ENCODE peak calls at places on chromosomes 7 and 10, in six cellular contexts. E, F, D, C, A and N are unnamed samples.

GRCh38 chr7:151028131-151028947 is at the start of gene ABCB8:
- DNase-seq in D (peak), A (peak), F (peak), E (peak), C (peak), N (peak)

GRCh38 chr10:48545462-48546145 is 59.3 kb downstream of the ARHGAP22 start:
- DNase-seq in E (no peak), F (no peak), A (no peak), C (no peak), D (no peak), N (no peak)

GRCh38 chr10:3902054-3902808 is 117.2 kb upstream of the KLF6 start:
- DNase-seq in F (no peak), E (peak), D (no peak), C (peak), A (peak), N (no peak)

GRCh38 chr10:49419005-49419404 is 23.1 kb upstream of the DRGX start:
- DNase-seq in F (no peak), D (no peak), E (no peak), C (no peak), A (no peak), N (no peak)

GRCh38 chr7:103636153-103636552 is 190.1 kb upstream of the SLC26A5 start:
- DNase-seq in A (no peak), F (no peak), E (peak), C (peak), D (no peak), N (no peak)

GRCh38 chr10:132836248-132836831 is 50.4 kb upstream of the NKX6-2 start:
- DNase-seq in C (peak), D (peak), A (no peak), E (no peak), F (peak), N (no peak)

GRCh38 chr7:96870201-96870600 is 135.2 kb upstream of the DLX6 start:
- DNase-seq in C (peak), F (no peak), D (no peak), A (no peak), E (no peak), N (no peak)

GRCh38 chr10:102621418-102622325 is 22.6 kb upstream of the TRIM8 start:
- DNase-seq in D (peak), E (no peak), A (peak), F (no peak), C (peak), N (no peak)

GRCh38 chr10:120508393-120508792 is 51.4 kb downstream of the PLPP4 start:
- DNase-seq in E (no peak), D (no peak), F (no peak), A (no peak), C (peak), N (no peak)

GRCh38 chr10:84348431-84348830 is 20.0 kb downstream of the CCSER2 start:
- DNase-seq in F (no peak), C (peak), A (no peak), D (no peak), E (no peak), N (no peak)

GRCh38 chr10:114872519-114873087 is 51.0 kb downstream of the FHIP2A start:
- DNase-seq in F (no peak), A (no peak), C (no peak), E (no peak), D (no peak), N (no peak)

GRCh38 chr7:140475747-140476333 is 3.5 kb downstream of the MKRN1 start:
- DNase-seq in F (no peak), E (peak), A (no peak), C (peak), D (peak), N (peak)

GRCh38 chr10:75487087-75487784 is 55.8 kb downstream of the LRMDA start:
- DNase-seq in C (no peak), A (peak), F (no peak), D (no peak), E (no peak), N (no peak)

GRCh38 chr7:103714377-103714927 is 268.4 kb upstream of the SLC26A5 start:
- DNase-seq in C (no peak), F (no peak), D (no peak), E (no peak), A (no peak), N (no peak)

GRCh38 chr7:141053626-141054025 is 20.2 kb upstream of the TMEM178B start:
- DNase-seq in C (peak), A (no peak), E (no peak), D (no peak), F (no peak), N (no peak)

GRCh38 chr7:40346554-40346953 is 211.7 kb downstream of the SUGCT start:
- DNase-seq in C (no peak), F (no peak), A (no peak), E (no peak), D (no peak), N (no peak)

GRCh38 chr10:82252081-82252480 is 377.1 kb downstream of the NRG3 start:
- DNase-seq in F (no peak), E (no peak), A (no peak), D (no peak), C (no peak), N (no peak)

GRCh38 chr7:91169819-91170218 is 94.4 kb upstream of the FZD1 start:
- DNase-seq in C (no peak), E (no peak), D (no peak), F (no peak), A (no peak), N (peak)

GRCh38 chr10:31602541-31603244 is 283.7 kb downstream of the ZEB1 start:
- DNase-seq in E (peak), C (peak), A (peak), F (peak), D (peak), N (peak)

GRCh38 chr10:73997479-73997805 is 474 bp upstream of the VCL start:
- DNase-seq in A (no peak), C (no peak), F (no peak), E (no peak), D (no peak), N (no peak)

GRCh38 chr7:29247232-29247961 is 52.8 kb downstream of the CHN2 start:
- DNase-seq in C (no peak), F (no peak), E (no peak), D (no peak), A (no peak), N (no peak)

GRCh38 chr10:17474595-17474994 is 20.2 kb upstream of the ST8SIA6 start:
- DNase-seq in F (no peak), D (no peak), C (peak), A (no peak), E (no peak), N (no peak)

GRCh38 chr10:103854265-103854686 is 1.1 kb downstream of the SH3PXD2A start:
- DNase-seq in D (no peak), A (no peak), C (peak), F (no peak), E (peak), N (no peak)

GRCh38 chr10:44689368-44689767 is 221.8 kb upstream of the TMEM72 start:
- DNase-seq in A (no peak), D (no peak), E (peak), C (no peak), F (no peak), N (no peak)

GRCh38 chr7:158345731-158346130 is 241.9 kb downstream of the PTPRN2 start:
- DNase-seq in F (no peak), C (no peak), D (peak), E (no peak), A (peak), N (no peak)

GRCh38 chr10:29598861-29599311 is 35.9 kb downstream of the SVIL start:
- DNase-seq in E (no peak), F (no peak), D (no peak), A (no peak), C (no peak), N (no peak)

GRCh38 chr10:29119374-29119773 is 169.5 kb upstream of the LYZL1 start:
- DNase-seq in D (no peak), A (no peak), F (no peak), E (peak), C (no peak), N (no peak)

GRCh38 chr7:22694597-22695207 is 32.3 kb upstream of the IL6 start:
- DNase-seq in C (no peak), E (no peak), A (no peak), F (no peak), D (no peak), N (no peak)

GRCh38 chr7:117155694-117156093 is 167.2 kb downstream of the WNT2 start:
- DNase-seq in D (no peak), F (no peak), E (no peak), C (peak), A (no peak), N (no peak)

GRCh38 chr7:151117565-151117964 is 31.3 kb downstream of the AGAP3 start:
- DNase-seq in E (no peak), F (no peak), D (no peak), A (no peak), C (no peak), N (no peak)

GRCh38 chr7:28708033-28708451 is 250.1 kb downstream of the TRIL start:
- DNase-seq in E (no peak), C (peak), D (peak), A (no peak), F (peak), N (no peak)

GRCh38 chr7:16210171-16210570 is 211.2 kb downstream of the CRPPA start:
- DNase-seq in D (no peak), E (no peak), C (no peak), A (no peak), F (no peak), N (no peak)

GRCh38 chr7:147547252-147547897 is 1043.2 kb upstream of the C7orf33 start:
- DNase-seq in C (peak), E (peak), D (no peak), F (no peak), A (peak), N (peak)

GRCh38 chr7:85815511-85815910 is 628.7 kb upstream of the SEMA3D start:
- DNase-seq in D (no peak), F (no peak), A (no peak), E (no peak), C (no peak), N (no peak)

GRCh38 chr10:86253171-86254072 is 113.2 kb downstream of the GRID1 start:
- DNase-seq in D (no peak), F (no peak), C (no peak), E (no peak), A (no peak), N (no peak)

GRCh38 chr10:43218206-43218950 is 48.5 kb downstream of the RASGEF1A start:
- DNase-seq in E (no peak), F (peak), D (no peak), A (peak), C (peak), N (no peak)

GRCh38 chr10:114489521-114490310 is 85.4 kb upstream of the AFAP1L2 start:
- DNase-seq in A (no peak), D (no peak), C (no peak), E (peak), F (no peak), N (no peak)

GRCh38 chr10:71086439-71087080 is 125.8 kb upstream of the UNC5B start:
- DNase-seq in E (no peak), D (peak), F (no peak), C (no peak), A (no peak), N (peak)

GRCh38 chr7:148553979-148554378 is 36.6 kb upstream of the C7orf33 start:
- DNase-seq in A (no peak), D (no peak), F (no peak), E (no peak), C (no peak), N (no peak)